ENCODE peak calls at places on chromosomes 6 and 20, in five cellular contexts. B is EL; J is stromal cell of bone marrow; D is stimulated activated CD4-positive, alpha-beta T cell treated with anti-CD3 and anti-CD28 coated beads, TNF-alpha, amount 100 ng/mL, for 48 hours; A is dermis microvascular lymphatic vessel endothelial cell. S is an unnamed sample.
A peak's percentile ranks its signal among the peaks of the same experiment; 100 is the strongest.

GRCh38 chr20:47355489-47356219 is 845 bp downstream of the ZMYND8 start:
- DNase-seq in B (no peak), J (no peak), D (no peak), A (no peak), S (no peak)

GRCh38 chr6:166834049-166834448 is 122.3 kb downstream of the RNASET2 start:
- DNase-seq in B (no peak), J (no peak), D (no peak), A (no peak), S (no peak)

GRCh38 chr6:11279213-11279780 is 46.8 kb upstream of the NEDD9 start:
- DNase-seq in B (no peak), J (peak; percentile 32), D (no peak), A (no peak), S (no peak)

GRCh38 chr6:49415358-49415757 is 47.7 kb downstream of the MMUT start:
- DNase-seq in B (peak; percentile 5), J (no peak), D (no peak), A (no peak), S (no peak)

GRCh38 chr20:52847739-52848359 is 124.3 kb upstream of the TSHZ2 start:
- DNase-seq in B (no peak), J (no peak), D (no peak), A (no peak), S (no peak)

GRCh38 chr6:45504947-45505346 is 127.2 kb upstream of the SUPT3H start:
- DNase-seq in B (peak; percentile 78), J (peak; percentile 44), D (no peak), A (no peak), S (no peak)

GRCh38 chr6:71608646-71609045 is 277.7 kb upstream of the RIMS1 start:
- DNase-seq in B (no peak), J (no peak), D (no peak), A (no peak), S (no peak)

GRCh38 chr20:6814945-6815344 is 47.5 kb downstream of the BMP2 start:
- DNase-seq in B (no peak), J (no peak), D (no peak), A (no peak), S (no peak)

GRCh38 chr6:14722001-14722567 is 523.8 kb upstream of the JARID2 start:
- DNase-seq in B (no peak), J (no peak), D (no peak), A (no peak), S (no peak)

GRCh38 chr6:162408805-162409535 is 318.6 kb downstream of the PRKN start:
- DNase-seq in B (no peak), J (no peak), D (no peak), A (no peak), S (no peak)

GRCh38 chr6:140677781-140678528 is 1303.5 kb upstream of the CITED2 start:
- DNase-seq in B (no peak), J (no peak), D (no peak), A (no peak), S (no peak)

GRCh38 chr6:67433124-67433523 is 1202.0 kb upstream of the ADGRB3 start:
- DNase-seq in B (no peak), J (no peak), D (no peak), A (no peak), S (no peak)

GRCh38 chr20:22389836-22390542 is 194.4 kb downstream of the FOXA2 start:
- DNase-seq in B (no peak), J (no peak), D (no peak), A (no peak), S (no peak)

GRCh38 chr20:6265204-6265904 is 142.5 kb upstream of the FERMT1 start:
- DNase-seq in B (peak; percentile 4), J (peak; percentile 83), D (no peak), A (peak; percentile 64), S (peak; percentile 17)

GRCh38 chr6:107690864-107691661 is 133.1 kb downstream of the SCML4 start:
- DNase-seq in B (peak; percentile 80), J (peak; percentile 92), D (no peak), A (no peak), S (no peak)

GRCh38 chr6:43644940-43645612 is at the start of gene RSPH9:
- DNase-seq in B (peak; percentile 65), J (no peak), D (peak; percentile 70), A (no peak), S (peak; percentile 72)

GRCh38 chr20:38343107-38343797 is 3.0 kb upstream of the LBP start:
- DNase-seq in B (peak; percentile 69), J (no peak), D (no peak), A (no peak), S (no peak)

GRCh38 chr20:49687595-49688567 is 25.8 kb downstream of the B4GALT5 start:
- DNase-seq in B (no peak), J (no peak), D (no peak), A (no peak), S (no peak)

GRCh38 chr6:16669227-16669626 is 92.0 kb downstream of the ATXN1 start:
- DNase-seq in B (peak; percentile 6), J (no peak), D (peak; percentile 53), A (peak; percentile 18), S (no peak)

S was measured in GM20000.